ENCODE peak calls at places on chromosome 9, in six cellular contexts. C, F, S, V, T and Y are unnamed samples.

GRCh38 chr9:21854119-21854518 is 51.7 kb downstream of the MTAP start:
- DNase-seq in C (no peak), F (no peak), S (no peak), V (no peak), T (no peak), Y (no peak)

GRCh38 chr9:14670718-14671117 is 22.5 kb downstream of the ZDHHC21 start:
- DNase-seq in C (no peak), F (no peak), S (no peak), V (no peak), T (no peak), Y (no peak)

GRCh38 chr9:19464764-19465570 is 56.2 kb downstream of the ACER2 start:
- DNase-seq in C (peak), F (no peak), S (peak), V (no peak), T (peak), Y (peak)

GRCh38 chr9:25939116-25939515 is 260.9 kb upstream of the TUSC1 start:
- DNase-seq in C (no peak), F (no peak), S (no peak), V (no peak), T (no peak), Y (no peak)

GRCh38 chr9:37079370-37080164 is 40.8 kb upstream of the ZCCHC7 start:
- DNase-seq in C (peak), F (peak), S (peak), V (peak), T (peak), Y (peak)

GRCh38 chr9:96460877-96461276 is 10.9 kb downstream of the HABP4 start:
- DNase-seq in C (no peak), F (no peak), S (no peak), V (no peak), T (no peak), Y (no peak)

GRCh38 chr9:94870793-94871558 is 144.5 kb downstream of the AOPEP start:
- DNase-seq in C (peak), F (no peak), S (no peak), V (no peak), T (no peak), Y (no peak)

GRCh38 chr9:81138173-81138572 is 551.2 kb downstream of the TLE1 start:
- DNase-seq in C (no peak), F (no peak), S (no peak), V (no peak), T (no peak), Y (no peak)

GRCh38 chr9:126622872-126623271 is 9.1 kb downstream of the LMX1B start:
- DNase-seq in C (no peak), F (no peak), S (no peak), V (no peak), T (no peak), Y (no peak)

GRCh38 chr9:103210607-103211006 is 215.5 kb downstream of the CYLC2 start:
- DNase-seq in C (no peak), F (no peak), S (no peak), V (no peak), T (no peak), Y (no peak)

GRCh38 chr9:34577635-34578240 is 11.8 kb downstream of the CNTFR start:
- DNase-seq in C (no peak), F (no peak), S (peak), V (no peak), T (no peak), Y (no peak)

GRCh38 chr9:88387035-88387732 is 1.1 kb upstream of the SPIN1 start:
- DNase-seq in C (peak), F (no peak), S (peak), V (no peak), T (peak), Y (no peak)

GRCh38 chr9:13049223-13049622 is 230.3 kb downstream of the MPDZ start:
- DNase-seq in C (no peak), F (no peak), S (no peak), V (no peak), T (no peak), Y (no peak)

GRCh38 chr9:79765466-79765865 is 193.7 kb downstream of the TLE4 start:
- DNase-seq in C (no peak), F (no peak), S (no peak), V (no peak), T (no peak), Y (no peak)

GRCh38 chr9:112586600-112587155 is 100.1 kb downstream of the KIAA1958 start:
- DNase-seq in C (no peak), F (no peak), S (no peak), V (no peak), T (no peak), Y (no peak)

GRCh38 chr9:83535736-83536135 is 2.5 kb downstream of the FRMD3 start:
- DNase-seq in C (no peak), F (no peak), S (no peak), V (no peak), T (no peak), Y (no peak)

GRCh38 chr9:69885474-69885929 is 64.9 kb downstream of the CFAP95 start:
- DNase-seq in C (peak), F (no peak), S (no peak), V (no peak), T (peak), Y (no peak)

GRCh38 chr9:14272924-14273528 is 40.9 kb downstream of the NFIB start:
- DNase-seq in C (no peak), F (no peak), S (no peak), V (no peak), T (no peak), Y (no peak)

GRCh38 chr9:105697871-105698270 is 3.5 kb downstream of the TMEM38B start:
- DNase-seq in C (no peak), F (no peak), S (no peak), V (no peak), T (no peak), Y (no peak)

GRCh38 chr9:68552700-68553099 is 12.0 kb upstream of the TMEM252 start:
- DNase-seq in C (no peak), F (no peak), S (no peak), V (no peak), T (no peak), Y (no peak)

GRCh38 chr9:136098844-136099243 is 3.8 kb upstream of the NACC2 start:
- DNase-seq in C (no peak), F (no peak), S (peak), V (no peak), T (no peak), Y (no peak)

GRCh38 chr9:2087500-2088313 is 72.6 kb downstream of the SMARCA2 start:
- DNase-seq in C (no peak), F (no peak), S (no peak), V (peak), T (peak), Y (no peak)

GRCh38 chr9:34171753-34172535 is 6.9 kb upstream of the UBAP1 start:
- DNase-seq in C (no peak), F (no peak), S (no peak), V (no peak), T (no peak), Y (no peak)

GRCh38 chr9:27817747-27818146 is 244.5 kb upstream of the C9orf72 start:
- DNase-seq in C (no peak), F (no peak), S (no peak), V (no peak), T (no peak), Y (no peak)

GRCh38 chr9:105405514-105406131 is 42.2 kb upstream of the FSD1L start:
- DNase-seq in C (no peak), F (no peak), S (no peak), V (peak), T (no peak), Y (no peak)

GRCh38 chr9:114170792-114171461 is 15.6 kb downstream of the COL27A1 start:
- DNase-seq in C (no peak), F (no peak), S (no peak), V (no peak), T (no peak), Y (no peak)

DNA sequence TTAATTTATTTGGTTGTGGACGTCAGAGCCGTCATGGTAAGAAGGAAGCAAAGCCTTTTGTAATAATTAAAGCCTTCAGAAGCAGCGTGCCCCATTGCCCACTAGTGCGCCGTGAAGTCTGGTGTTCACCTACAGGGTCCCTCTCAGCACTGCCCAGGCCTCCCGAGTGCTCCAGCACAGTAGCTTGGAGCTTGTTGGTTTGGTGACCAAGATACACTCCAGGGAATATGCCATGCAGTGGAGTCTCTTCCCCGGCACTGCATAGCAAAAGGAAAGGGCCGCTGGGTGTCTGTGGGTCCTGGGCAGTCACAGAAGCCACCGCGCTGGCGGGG is 478 bp upstream of the SYK start:
- DNase-seq in C (no peak), F (no peak), S (no peak), V (no peak), T (no peak), Y (no peak)
- H3K4me3 ChIP-seq in C (peak), F (peak), S (peak), V (peak), T (peak), Y (no peak)

GRCh38 chr9:130447193-130447816 is 2.5 kb downstream of the ASS1 start:
- DNase-seq in C (no peak), F (no peak), S (no peak), V (no peak), T (no peak), Y (no peak)
- H3K27ac ChIP-seq in C (peak), F (peak), S (peak), V (no peak), T (peak), Y (no peak)

DNA sequence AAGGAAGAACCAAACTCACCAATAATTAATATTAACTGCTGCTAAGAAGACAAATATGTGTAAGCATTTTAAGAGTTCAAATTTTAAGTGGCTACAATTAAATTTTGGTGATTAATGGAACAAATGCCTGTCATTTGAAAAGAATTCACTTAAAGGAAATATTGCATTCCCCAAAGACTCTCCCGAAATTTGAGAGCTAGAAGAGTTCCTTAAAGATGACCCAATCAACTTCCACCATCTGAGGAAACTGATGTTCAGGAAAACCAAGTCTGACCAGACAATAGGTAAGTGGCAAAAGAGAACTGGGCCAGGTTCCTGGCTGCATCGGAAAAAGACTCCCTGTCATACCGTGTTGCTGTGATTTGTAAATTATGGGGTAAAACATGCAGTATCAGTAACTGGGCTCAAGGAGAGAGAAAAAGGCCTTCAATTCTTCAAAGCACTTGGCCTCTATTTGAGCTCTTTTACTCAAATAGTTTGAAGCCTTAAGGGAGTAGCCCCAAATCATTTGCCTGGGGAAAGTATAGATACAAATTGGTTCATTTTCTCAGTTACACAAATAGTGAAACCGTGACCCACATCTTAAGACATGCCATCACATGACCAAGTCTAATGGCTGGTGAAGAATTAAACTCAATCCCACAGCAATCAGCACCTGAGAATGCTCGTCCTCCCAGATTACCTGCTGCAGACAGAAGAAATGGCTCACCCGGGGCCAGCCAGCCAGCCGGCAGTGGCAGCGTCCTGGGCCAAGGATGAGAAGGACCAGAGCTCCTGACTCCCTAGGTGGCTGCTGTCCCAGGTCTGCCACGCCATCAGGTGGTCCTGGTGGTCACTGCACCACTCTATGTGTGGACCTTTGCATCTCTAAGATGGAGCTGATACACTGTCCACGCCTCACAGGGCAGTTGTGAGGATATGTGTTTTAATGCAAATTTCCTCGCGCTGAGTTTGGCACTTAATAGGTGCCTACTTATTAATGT is 162.9 kb downstream of the TTLL11 start:
- DNase-seq in C (no peak), F (no peak), S (peak), V (peak), T (no peak), Y (no peak)
- TF ChIP-seq CTCF in C (no peak), F (peak), S (no peak), V (no peak), T (no peak), Y (no peak)

GRCh38 chr9:127762111-127762676 is 16.3 kb downstream of the SH2D3C start:
- DNase-seq in C (no peak), F (no peak), S (no peak), V (no peak), T (no peak), Y (no peak)
- H3K4me3 ChIP-seq in C (no peak), F (no peak), S (peak), V (no peak), T (no peak), Y (no peak)

GRCh38 chr9:127917603-127918002 is 762 bp upstream of the ST6GALNAC4 start:
- DNase-seq in C (no peak), F (no peak), S (no peak), V (no peak), T (no peak), Y (no peak)

GRCh38 chr9:127916665-127917581 is at the start of gene ST6GALNAC4:
- DNase-seq in C (peak), F (peak), S (peak), V (no peak), T (peak), Y (peak)

GRCh38 chr9:127915801-127916664 is 808 bp downstream of the ST6GALNAC4 start:
- DNase-seq in C (peak), F (no peak), S (no peak), V (no peak), T (no peak), Y (no peak)

GRCh38 chr9:127913682-127914081 is 3.2 kb downstream of the ST6GALNAC4 start:
- DNase-seq in C (peak), F (no peak), S (no peak), V (no peak), T (no peak), Y (no peak)

DNA sequence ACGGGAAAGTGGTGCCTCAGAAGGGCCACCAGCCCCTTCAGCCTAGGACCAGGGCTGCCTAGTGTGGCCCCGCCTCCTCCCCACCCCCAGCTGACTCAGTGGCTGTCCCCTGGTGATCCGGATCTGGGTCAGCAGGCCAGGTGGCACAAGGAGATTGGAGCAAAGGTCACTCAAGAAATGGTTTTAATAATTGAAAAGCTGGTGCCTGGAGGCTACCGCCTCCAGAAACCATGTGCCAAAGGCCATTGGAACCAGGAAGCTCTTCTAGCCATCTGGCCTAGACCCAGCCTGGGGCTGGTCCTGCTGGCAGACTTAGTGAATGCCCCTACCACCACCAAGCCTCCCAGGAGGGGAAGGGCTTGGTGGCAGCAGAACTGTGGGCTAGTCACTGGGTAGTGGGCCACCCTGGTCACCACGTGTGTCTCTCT is 1.5 kb downstream of the ST6GALNAC4 start:
- DNase-seq in C (peak), F (no peak), S (no peak), V (no peak), T (no peak), Y (no peak)
- H3K27ac ChIP-seq in C (peak), F (peak), S (peak), V (peak), T (peak), Y (peak)